ENCODE peak calls at places on chromosomes 4 and X, in six cellular contexts. T is heart right ventricle; F is activated CD4-positive, alpha-beta T cell treated with anti-CD3 and anti-CD28 coated beads, Interleukin-2, amount 10 ng/mL, durations not matched to agents 7 days and 5 days; X is type B pancreatic cell; S is activated CD8-positive, alpha-beta T cell treated with anti-CD3 and anti-CD28 coated beads, Interleukin-2, amount 10 ng/mL, durations not matched to agents 7 days and 5 days; N is stimulated activated CD4-positive, alpha-beta T cell treated with anti-CD3 and anti-CD28 coated beads, Interleukin-15, amount 100 ng/mL, for 1 hour. O is an unnamed sample.

GRCh38 chrX:16712116-16712824 is at the start of gene CTPS2:
- DNase-seq in X (peak), S (peak), T (peak), F (peak), N (no peak), O (no peak)

GRCh38 chr4:94345267-94345666 is 2.6 kb upstream of the HPGDS start:
- DNase-seq in X (no peak), T (no peak), N (no peak), F (no peak), S (no peak), O (no peak)

GRCh38 chr4:137370206-137370633 is 162.1 kb downstream of the PCDH18 start:
- DNase-seq in X (no peak), S (no peak), T (no peak), F (no peak), N (no peak), O (no peak)

GRCh38 chrX:103464774-103465117 is 54.5 kb downstream of the RAB40A start:
- DNase-seq in S (peak), F (peak), N (peak), X (no peak), T (peak), O (peak)

GRCh38 chrX:120671963-120672362 is 42.1 kb upstream of the C1GALT1C1 start:
- DNase-seq in F (no peak), N (no peak), X (no peak), S (no peak), T (no peak), O (no peak)

GRCh38 chr4:1172971-1173757 is 781 bp upstream of the SPON2 start:
- DNase-seq in N (no peak), F (no peak), S (peak), T (no peak), X (no peak), O (no peak)

GRCh38 chrX:53239474-53239873 is 14.5 kb upstream of the KDM5C start:
- DNase-seq in S (peak), F (peak), T (no peak), X (no peak), N (peak), O (no peak)

GRCh38 chr4:148056879-148057278 is 325.0 kb downstream of the ARHGAP10 start:
- DNase-seq in T (peak), X (no peak), N (peak), F (peak), S (peak), O (peak)

GRCh38 chrX:149522914-149523313 is 17.8 kb upstream of the IDS start:
- DNase-seq in N (no peak), X (no peak), F (no peak), T (no peak), S (no peak), O (no peak)

GRCh38 chr4:152708361-152708760 is 28.6 kb upstream of the TMEM154 start:
- DNase-seq in N (no peak), S (no peak), F (no peak), X (no peak), T (no peak), O (no peak)

GRCh38 chrX:21375795-21376069 is 1.5 kb downstream of the CNKSR2 start:
- DNase-seq in N (no peak), S (peak), T (no peak), X (no peak), F (no peak), O (no peak)

GRCh38 chr4:132063829-132064228 is 1085.3 kb upstream of the PCDH10 start:
- DNase-seq in N (no peak), S (no peak), F (no peak), X (no peak), T (no peak), O (no peak)

GRCh38 chr4:25481648-25482047 is 104.6 kb downstream of the ANAPC4 start:
- DNase-seq in X (no peak), F (no peak), N (no peak), T (no peak), S (no peak), O (no peak)

GRCh38 chrX:18875256-18875878 is 108.5 kb downstream of the PHKA2 start:
- DNase-seq in T (no peak), S (no peak), F (no peak), X (no peak), N (no peak), O (no peak)

O was measured in stimulated activated CD8-positive, alpha-beta memory T cell treated with anti-CD3 and anti-CD28 coated beads, Interleukin-7, amount 100 ng/mL, for 48 hours.